ENCODE peak calls at places on chromosomes 6 and 20, in eight cellular contexts. R is T47D; N is lung microvascular endothelial cell; T is GM04503; H is activated CD8-positive, alpha-beta memory T cell treated with anti-CD3 and anti-CD28 coated beads for 48 hours; K is mucosa of gallbladder; B is naive thymus-derived CD8-positive, alpha-beta T cell; O is fibroblast of mammary gland. Y is an unnamed sample.

GRCh38 chr6:33172307-33173227 is 19.7 kb downstream of the COL11A2 start:
- DNase-seq in R (peak), N (peak), T (no peak), H (no peak), K (no peak), B (peak), O (peak), Y (peak)

GRCh38 chr20:45951474-45951873 is 17.0 kb downstream of the PCIF1 start:
- DNase-seq in R (no peak), N (no peak), T (no peak), H (no peak), K (no peak), B (no peak), O (no peak), Y (no peak)

GRCh38 chr20:17895641-17896246 is 72.8 kb downstream of the SNX5 start:
- DNase-seq in R (no peak), N (peak), T (no peak), H (peak), K (no peak), B (no peak), O (peak), Y (no peak)

GRCh38 chr20:52744441-52744840 is 227.7 kb upstream of the TSHZ2 start:
- DNase-seq in R (no peak), N (no peak), T (no peak), H (no peak), K (no peak), B (no peak), O (no peak), Y (no peak)

GRCh38 chr6:146913842-146914562 is 290.2 kb upstream of the STXBP5 start:
- DNase-seq in R (peak), N (peak), T (peak), H (no peak), K (peak), B (no peak), O (peak), Y (peak)

GRCh38 chr6:119814609-119815400 is 465.2 kb upstream of the MAN1A1 start:
- DNase-seq in R (no peak), N (no peak), T (no peak), H (no peak), K (no peak), B (no peak), O (no peak), Y (no peak)

GRCh38 chr6:106163966-106164877 is 78.1 kb downstream of the PRDM1 start:
- DNase-seq in R (no peak), N (peak), T (peak), H (peak), K (peak), B (no peak), O (peak), Y (peak)

GRCh38 chr20:55888655-55889054 is 116.7 kb downstream of the CBLN4 start:
- DNase-seq in R (peak), N (no peak), T (no peak), H (no peak), K (no peak), B (no peak), O (no peak), Y (peak)

GRCh38 chr20:64077876-64078551 is 1.3 kb downstream of the RGS19 start:
- DNase-seq in R (no peak), N (no peak), T (no peak), H (no peak), K (no peak), B (peak), O (no peak), Y (no peak)